ENCODE peak calls at places on chromosome 12, in seven cellular contexts. K is EL; S is HFF-Myc; T is pancreas; L is Calu3; B is aorta; E is CD4-positive, alpha-beta T cell. O is an unnamed sample.

GRCh38 chr12:104738371-104738710 is 219.7 kb downstream of the SLC41A2 start:
- DNase-seq in K (no peak), S (no peak), T (no peak), L (no peak), B (no peak), E (no peak), O (no peak)

GRCh38 chr12:118185602-118186397 is 49.9 kb downstream of the PEBP1 start:
- DNase-seq in K (no peak), S (no peak), T (no peak), L (peak), B (no peak), E (no peak), O (no peak)

GRCh38 chr12:42394429-42394828 is 68.5 kb downstream of the PPHLN1 start:
- DNase-seq in K (no peak), S (no peak), T (no peak), L (no peak), B (no peak), E (no peak), O (no peak)

GRCh38 chr12:105020241-105020962 is 34.3 kb downstream of the NOPCHAP1 start:
- DNase-seq in K (no peak), S (no peak), T (no peak), L (peak), B (no peak), E (no peak), O (peak)

GRCh38 chr12:119868992-119869391 is 8.1 kb downstream of the CIT start:
- DNase-seq in K (peak), S (peak), T (no peak), L (no peak), B (no peak), E (no peak), O (no peak)

GRCh38 chr12:89571481-89572190 is 45.8 kb upstream of the POC1B start:
- DNase-seq in K (peak), S (peak), T (no peak), L (no peak), B (no peak), E (no peak), O (no peak)

GRCh38 chr12:93002278-93003054 is 73.4 kb upstream of the EEA1 start:
- DNase-seq in K (peak), S (no peak), T (no peak), L (no peak), B (no peak), E (no peak), O (no peak)

GRCh38 chr12:122449317-122449716 is 26.8 kb upstream of the CLIP1 start:
- DNase-seq in K (peak), S (peak), T (no peak), L (peak), B (no peak), E (no peak), O (no peak)

GRCh38 chr12:132622437-132623071 is 4.0 kb downstream of the P2RX2 start:
- DNase-seq in K (peak), S (no peak), T (no peak), L (no peak), B (no peak), E (no peak), O (no peak)

GRCh38 chr12:94157891-94158495 is 9.6 kb downstream of the PLXNC1 start:
- DNase-seq in K (no peak), S (no peak), T (no peak), L (no peak), B (no peak), E (no peak), O (peak)

GRCh38 chr12:117143008-117143532 is 43.9 kb upstream of the TESC start:
- DNase-seq in K (no peak), S (no peak), T (peak), L (peak), B (no peak), E (no peak), O (peak)

GRCh38 chr12:13365782-13366366 is 169.3 kb downstream of the EMP1 start:
- DNase-seq in K (no peak), S (no peak), T (no peak), L (no peak), B (no peak), E (no peak), O (no peak)

GRCh38 chr12:54364413-54364812 is at the start of gene GPR84:
- DNase-seq in K (no peak), S (no peak), T (no peak), L (no peak), B (no peak), E (no peak), O (no peak)

GRCh38 chr12:21169878-21170472 is 39.0 kb downstream of the SLCO1B1 start:
- DNase-seq in K (peak), S (peak), T (peak), L (peak), B (no peak), E (no peak), O (peak)

GRCh38 chr12:121801601-121802484 is 2.0 kb upstream of the SETD1B start:
- DNase-seq in K (no peak), S (no peak), T (no peak), L (no peak), B (no peak), E (peak), O (peak)

GRCh38 chr12:122834921-122835692 is at the start of gene HIP1R:
- DNase-seq in K (peak), S (no peak), T (no peak), L (peak), B (peak), E (peak), O (no peak)

GRCh38 chr12:58249610-58250009 is 308.2 kb downstream of the ATP23 start:
- DNase-seq in K (peak), S (no peak), T (no peak), L (no peak), B (no peak), E (no peak), O (no peak)

GRCh38 chr12:5784626-5785130 is 160.4 kb downstream of the ANO2 start:
- DNase-seq in K (no peak), S (no peak), T (no peak), L (no peak), B (no peak), E (no peak), O (no peak)

GRCh38 chr12:49646331-49646830 is 23.0 kb downstream of the PRPF40B start:
- DNase-seq in K (no peak), S (no peak), T (no peak), L (no peak), B (no peak), E (no peak), O (no peak)

GRCh38 chr12:6276247-6276887 is 34.1 kb upstream of the PLEKHG6 start:
- DNase-seq in K (no peak), S (no peak), T (no peak), L (no peak), B (no peak), E (no peak), O (no peak)

GRCh38 chr12:20917269-20917668 is 106.8 kb downstream of the SLCO1B3 start:
- DNase-seq in K (no peak), S (no peak), T (no peak), L (no peak), B (no peak), E (no peak), O (no peak)

GRCh38 chr12:5432011-5432400 is at the start of gene NTF3:
- DNase-seq in K (peak), S (no peak), T (no peak), L (no peak), B (peak), E (no peak), O (peak)

GRCh38 chr12:3933819-3934192 is 60.6 kb upstream of the PARP11 start:
- DNase-seq in K (no peak), S (no peak), T (no peak), L (no peak), B (no peak), E (no peak), O (no peak)

GRCh38 chr12:103816663-103817062 is 24.4 kb downstream of the NT5DC3 start:
- DNase-seq in K (no peak), S (no peak), T (no peak), L (no peak), B (no peak), E (no peak), O (no peak)

GRCh38 chr12:85920324-85920947 is 46.3 kb downstream of the NTS start:
- DNase-seq in K (peak), S (peak), T (no peak), L (no peak), B (no peak), E (no peak), O (peak)

GRCh38 chr12:94244165-94245133 is 96.1 kb downstream of the PLXNC1 start:
- DNase-seq in K (no peak), S (no peak), T (no peak), L (no peak), B (no peak), E (no peak), O (no peak)

GRCh38 chr12:110750784-110751461 is 8.2 kb upstream of the PPP1CC start:
- DNase-seq in K (peak), S (peak), T (no peak), L (no peak), B (peak), E (no peak), O (no peak)

GRCh38 chr12:55789171-55789570 is 28.4 kb downstream of the SARNP start:
- DNase-seq in K (no peak), S (no peak), T (no peak), L (no peak), B (no peak), E (no peak), O (no peak)

GRCh38 chr12:121560392-121561021 is 20.3 kb downstream of the KDM2B start:
- DNase-seq in K (no peak), S (no peak), T (no peak), L (no peak), B (no peak), E (no peak), O (no peak)

GRCh38 chr12:127620956-127621355 is 646.0 kb upstream of the TMEM132C start:
- DNase-seq in K (no peak), S (no peak), T (no peak), L (no peak), B (no peak), E (no peak), O (peak)

GRCh38 chr12:93441111-93441616 is 583 bp downstream of the UBE2N start:
- DNase-seq in K (peak), S (no peak), T (peak), L (peak), B (peak), E (peak), O (no peak)

GRCh38 chr12:52045794-52046199 is 5.4 kb upstream of the NR4A1 start:
- DNase-seq in K (no peak), S (no peak), T (no peak), L (no peak), B (no peak), E (no peak), O (no peak)

GRCh38 chr12:132585177-132585576 is 25.2 kb downstream of the LRCOL1 start:
- DNase-seq in K (no peak), S (no peak), T (no peak), L (no peak), B (no peak), E (no peak), O (no peak)

GRCh38 chr12:110371408-110372055 is 32.0 kb downstream of the ANAPC7 start:
- DNase-seq in K (no peak), S (no peak), T (no peak), L (no peak), B (peak), E (no peak), O (no peak)

GRCh38 chr12:8912910-8913309 is 1.4 kb upstream of the PHC1 start:
- DNase-seq in K (no peak), S (no peak), T (peak), L (peak), B (no peak), E (no peak), O (peak)

GRCh38 chr12:108306506-108306905 is 32.6 kb downstream of the CMKLR1 start:
- DNase-seq in K (no peak), S (no peak), T (no peak), L (no peak), B (no peak), E (no peak), O (no peak)

GRCh38 chr12:76952995-76953394 is 74.2 kb upstream of the CSRP2 start:
- DNase-seq in K (no peak), S (no peak), T (no peak), L (peak), B (no peak), E (no peak), O (peak)

GRCh38 chr12:132174015-132174660 is 29.9 kb downstream of the NOC4L start:
- DNase-seq in K (no peak), S (no peak), T (no peak), L (no peak), B (no peak), E (no peak), O (no peak)

GRCh38 chr12:40444174-40444573 is 219.4 kb downstream of the LRRK2 start:
- DNase-seq in K (no peak), S (no peak), T (no peak), L (no peak), B (no peak), E (no peak), O (no peak)

O was measured in NCI-H748 treated with DMSO at 0.1 percent for 48 hours.